ENCODE peak calls at places on chromosome 15, in four cellular contexts. J is K562, P is GM12878, D is HepG2. B is an unnamed sample. For H4K20me1, the result is how much of the 10 kb centered on the place peaks cover.

GRCh38 chr15:26970712-26971210 is at the start of gene GABRG3:
- DNase-seq in J (no peak), P (no peak), D (no peak), B (no peak)

GRCh38 chr15:71997691-71998090 is 120.3 kb downstream of the MYO9A start:
- DNase-seq in J (no peak), P (no peak), D (no peak), B (peak)

GRCh38 chr15:73320619-73321180 is 48.1 kb downstream of the HCN4 start:
- DNase-seq in J (no peak), P (no peak), D (no peak), B (no peak)

GRCh38 chr15:87728998-87729397 is 527.5 kb downstream of the NTRK3 start:
- DNase-seq in J (no peak), P (no peak), D (no peak), B (no peak)

GRCh38 chr15:50906954-50907865 is 1.3 kb upstream of the AP4E1 start:
- DNase-seq in J (peak), P (peak), D (peak), B (no peak)

GRCh38 chr15:72866866-72867616 is 83.5 kb upstream of the ADPGK start:
- DNase-seq in J (no peak), P (no peak), D (no peak), B (no peak)

GRCh38 chr15:52234596-52235541 is 43.7 kb upstream of the GNB5 start:
- DNase-seq in J (no peak), P (no peak), D (no peak), B (no peak)

GRCh38 chr15:68032672-68033071 is 21.4 kb upstream of the PIAS1 start:
- DNase-seq in J (no peak), P (peak), D (no peak), B (no peak)

GRCh38 chr15:60396964-60397771 is 618 bp downstream of the ANXA2 start:
- DNase-seq in J (peak), P (peak), D (no peak), B (no peak)

GRCh38 chr15:87387681-87388240 is 868.8 kb downstream of the NTRK3 start:
- DNase-seq in J (no peak), P (no peak), D (no peak), B (no peak)

GRCh38 chr15:85073556-85074194 is 92.0 kb downstream of the PDE8A start:
- DNase-seq in J (no peak), P (no peak), D (no peak), B (no peak)

GRCh38 chr15:68580026-68580882 is 1.5 kb downstream of the CORO2B start:
- DNase-seq in J (no peak), P (no peak), D (no peak), B (no peak)

GRCh38 chr15:90594297-90594696 is 64.6 kb downstream of the CRTC3 start:
- DNase-seq in J (no peak), P (peak), D (no peak), B (peak)

GRCh38 chr15:79007066-79007465 is 62.2 kb upstream of the CTSH start:
- DNase-seq in J (peak), P (peak), D (peak), B (peak)

GRCh38 chr15:52162876-52163275 is 28.3 kb downstream of the GNB5 start:
- DNase-seq in J (no peak), P (no peak), D (no peak), B (no peak)

GRCh38 chr15:62783303-62783957 is 259.1 kb upstream of the TPM1 start:
- DNase-seq in J (no peak), P (no peak), D (no peak), B (peak)

GRCh38 chr15:96560246-96560895 is 229.9 kb downstream of the NR2F2 start:
- DNase-seq in J (no peak), P (no peak), D (no peak), B (no peak)

GRCh38 chr15:72168131-72168825 is 29.3 kb downstream of the GRAMD2A start:
- DNase-seq in J (peak), P (no peak), D (no peak), B (no peak)

GRCh38 chr15:80036067-80036466 is 23.4 kb upstream of the ZFAND6 start:
- DNase-seq in J (no peak), P (no peak), D (no peak), B (no peak)

GRCh38 chr15:70518201-70519003 is 245.0 kb downstream of the UACA start:
- DNase-seq in J (no peak), P (no peak), D (no peak), B (no peak)

GRCh38 chr15:70833897-70834765 is 19.8 kb downstream of the LARP6 start:
- DNase-seq in J (no peak), P (no peak), D (peak), B (peak)

GRCh38 chr15:83732770-83733169 is 78.8 kb downstream of the ADAMTSL3 start:
- DNase-seq in J (no peak), P (no peak), D (no peak), B (no peak)
- H2AFZ ChIP-seq in J (no peak), P (no peak), D (no peak), B (no peak)

DNA sequence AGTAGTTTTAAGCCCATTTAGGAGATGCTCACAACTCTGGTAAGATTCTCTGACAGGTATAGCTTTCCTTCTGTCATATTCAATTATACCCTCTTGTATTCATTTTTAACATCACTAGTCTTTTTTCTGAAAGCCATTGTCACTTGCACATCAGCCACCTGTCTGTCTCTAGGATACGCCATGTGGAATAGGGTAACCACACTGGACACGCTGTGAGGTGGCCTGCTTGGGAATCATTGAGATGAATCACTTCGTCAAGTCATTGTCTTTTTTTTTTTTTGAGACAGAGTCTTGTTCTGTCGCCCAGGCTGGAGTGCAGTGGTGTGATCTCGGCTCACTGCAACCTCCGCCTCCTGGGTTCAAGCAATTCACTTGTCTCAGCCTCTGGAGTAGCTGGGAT is 7.4 kb downstream of the TM6SF1 start:
- DNase-seq in J (no peak), P (no peak), D (no peak), B (no peak)
- TF ChIP-seq MYC in J (no peak), P (no peak), D (no peak), B (no peak)

GRCh38 chr15:31349233-31350141 is 22.9 kb downstream of the KLF13 start:
- DNase-seq in J (no peak), P (no peak), D (no peak), B (no peak)
- H4K20me1 ChIP-seq in J (under half), P (under half), D (under half), B (under half)

GRCh38 chr15:67023517-67024321 is 41.7 kb upstream of the SMAD3 start:
- DNase-seq in J (no peak), P (no peak), D (no peak), B (no peak)
- H2AFZ ChIP-seq in J (peak), P (no peak), D (no peak), B (no peak)

DNA sequence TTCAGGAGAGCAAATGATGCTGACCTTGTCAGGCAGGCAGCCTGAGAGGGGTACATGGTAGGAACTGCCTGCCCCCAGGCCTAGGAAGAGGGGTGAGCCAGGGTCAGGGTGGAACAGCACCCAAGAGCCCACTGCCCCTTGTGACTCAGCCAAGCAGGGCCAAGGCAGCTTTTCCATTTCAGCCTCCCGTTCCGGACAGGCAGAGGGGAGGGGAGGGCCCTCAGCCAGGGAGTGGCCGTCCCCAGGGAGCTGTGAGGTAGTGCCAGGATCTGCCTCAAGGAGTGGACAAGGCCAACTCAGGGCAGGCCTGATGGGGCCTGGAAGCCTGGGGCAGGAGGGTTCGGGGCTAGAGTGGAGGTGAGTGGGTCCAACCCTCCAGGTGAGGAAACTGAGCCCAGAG is 5.1 kb upstream of the ANKRD63 start:
- DNase-seq in J (no peak), P (no peak), D (no peak), B (no peak)
- TF ChIP-seq MYC in J (no peak), P (no peak), D (no peak), B (no peak)

DNA sequence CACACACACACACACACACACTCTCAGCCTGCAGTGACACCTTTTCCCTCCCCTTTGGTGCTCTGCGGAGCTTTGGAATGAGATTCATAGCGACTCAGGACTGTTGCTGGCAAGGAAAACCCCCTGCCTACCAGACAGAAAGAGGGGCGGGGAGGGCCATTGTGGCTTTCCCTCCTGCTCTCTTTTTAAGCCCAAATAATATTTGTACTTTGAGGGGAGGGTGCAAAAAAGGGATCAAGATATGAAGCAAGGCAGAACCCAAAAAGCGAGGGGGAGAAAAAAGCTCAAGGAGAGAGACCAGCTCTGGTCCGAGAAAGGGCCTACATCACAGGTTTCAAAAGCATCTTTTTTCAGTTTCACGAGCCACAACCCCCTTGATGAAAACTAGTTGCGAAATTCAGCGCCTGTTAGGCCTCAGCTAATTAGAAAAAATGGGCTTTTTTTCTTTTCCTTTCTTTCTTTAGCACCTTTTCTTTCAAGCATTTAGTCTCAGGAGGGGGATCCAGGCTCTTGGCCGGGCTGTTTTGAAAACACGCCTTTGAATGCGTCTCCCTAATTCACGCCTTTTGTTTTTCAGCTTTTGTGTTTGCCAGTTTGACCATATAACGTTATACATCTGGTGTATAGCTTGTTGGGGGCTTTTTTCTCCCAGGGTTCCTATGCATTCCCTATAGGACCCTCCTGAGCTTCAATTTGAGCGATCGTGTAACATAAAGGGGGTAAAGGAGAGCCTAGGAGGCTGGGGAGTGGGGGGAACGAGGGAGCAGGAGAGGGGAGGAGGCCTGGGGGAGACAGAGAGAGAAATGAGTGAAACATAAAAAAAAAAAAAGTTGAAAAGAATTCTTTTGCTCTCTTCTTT is 1043.4 kb upstream of the NR2F2 start:
- DNase-seq in J (no peak), P (peak), D (no peak), B (peak)
- H4K20me1 ChIP-seq in J (under half), P (under half), D (under half), B (under half)

GRCh38 chr15:29270976-29271375 is 1.4 kb upstream of the NSMCE3 start:
- DNase-seq in J (no peak), P (no peak), D (no peak), B (no peak)
- H2AFZ ChIP-seq in J (peak), P (no peak), D (no peak), B (no peak)

B was measured in endothelial cell of umbilical vein.